ENCODE peak calls at places on chromosomes 13 and 19, in four cellular contexts. V is CD8-positive, alpha-beta T cell; H is neural crest cell; B is GM06990. X is an unnamed sample.

GRCh38 chr13:73193541-73193940 is 134.7 kb downstream of the KLF5 start:
- DNase-seq in V (no peak), H (no peak), B (no peak), X (no peak)

GRCh38 chr19:47032171-47032811 is 12.7 kb downstream of the NPAS1 start:
- DNase-seq in V (peak), H (no peak), B (peak), X (peak)

GRCh38 chr13:90622547-90622946 is 724.9 kb upstream of the MIR17HG start:
- DNase-seq in V (no peak), H (no peak), B (no peak), X (no peak)

GRCh38 chr19:17579523-17580244 is 24.2 kb downstream of the COLGALT1 start:
- DNase-seq in V (no peak), H (peak), B (peak), X (peak)

GRCh38 chr13:46947425-46948191 is 50.8 kb upstream of the HTR2A start:
- DNase-seq in V (no peak), H (no peak), B (no peak), X (no peak)

GRCh38 chr13:44930907-44931676 is 58.2 kb downstream of the NUFIP1 start:
- DNase-seq in V (no peak), H (no peak), B (no peak), X (no peak)

GRCh38 chr13:29465741-29466293 is 129.7 kb downstream of the SLC7A1 start:
- DNase-seq in V (no peak), H (no peak), B (no peak), X (no peak)

GRCh38 chr13:108086678-108087077 is 128.7 kb downstream of the LIG4 start:
- DNase-seq in V (no peak), H (no peak), B (no peak), X (peak)

GRCh38 chr13:95745289-95745688 is 68.3 kb downstream of the DNAJC3 start:
- DNase-seq in V (no peak), H (no peak), B (no peak), X (no peak)

GRCh38 chr13:71729441-71729840 is 137.6 kb downstream of the DACH1 start:
- DNase-seq in V (no peak), H (no peak), B (no peak), X (no peak)

GRCh38 chr19:7697721-7698287 is 4.1 kb downstream of the FCER2 start:
- DNase-seq in V (no peak), H (no peak), B (no peak), X (no peak)

GRCh38 chr19:55158848-55159793 is 1.6 kb upstream of the TNNI3 start:
- DNase-seq in V (no peak), H (no peak), B (no peak), X (no peak)

GRCh38 chr13:71021810-71022422 is 845.1 kb downstream of the DACH1 start:
- DNase-seq in V (no peak), H (no peak), B (no peak), X (no peak)

DNA sequence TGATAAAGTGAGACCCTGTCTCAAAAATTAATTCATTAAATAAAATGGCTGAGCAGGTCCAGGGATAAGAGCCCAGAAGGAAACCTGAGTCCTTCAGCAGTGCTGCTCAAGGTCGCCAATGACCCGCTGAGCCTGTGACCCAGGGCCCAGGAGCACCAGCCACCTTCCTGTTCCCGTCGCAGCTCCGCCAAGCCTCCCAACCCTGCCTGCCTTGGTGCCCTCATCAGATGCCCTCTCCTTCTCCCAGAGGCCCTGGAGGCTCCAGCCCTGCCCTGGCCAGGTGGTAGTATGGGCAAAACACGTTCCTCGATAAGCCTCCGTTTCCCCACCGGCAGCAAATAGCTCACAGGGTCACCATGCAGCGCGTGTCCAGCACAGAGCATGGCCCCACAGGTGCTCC is 2.6 kb downstream of the REXO1 start:
- DNase-seq in V (no peak), H (no peak), B (no peak), X (no peak)
- TF ChIP-seq CTCF in V (no peak), H (no peak), B (no peak), X (no peak)

DNA sequence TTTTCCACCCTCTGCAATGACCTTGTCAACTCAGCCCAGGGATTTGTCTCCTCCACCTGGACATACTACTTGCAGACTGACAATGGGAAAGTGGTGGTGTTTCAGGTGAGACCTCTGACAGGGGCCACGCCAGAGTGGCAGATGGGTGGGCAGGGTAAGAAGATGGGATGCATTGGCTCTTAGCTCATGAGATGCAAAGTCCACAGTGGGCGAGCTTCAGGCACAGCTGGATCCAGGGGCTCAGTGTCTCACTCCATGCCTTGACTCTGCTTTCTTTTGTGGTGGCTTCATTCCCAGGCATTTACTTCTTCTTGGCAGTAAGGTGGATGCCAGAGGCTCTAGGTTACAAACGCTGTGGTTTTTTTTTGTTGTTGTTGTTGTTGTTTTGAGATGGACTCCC is 3.4 kb downstream of the TMEM59L start:
- DNase-seq in V (no peak), H (no peak), B (no peak), X (no peak)
- TF ChIP-seq CTCF in V (no peak), H (no peak), B (no peak), X (no peak)

GRCh38 chr13:106122234-106122633 is 413.2 kb downstream of the EFNB2 start:
- DNase-seq in V (no peak), H (no peak), B (no peak), X (no peak)
- TF ChIP-seq CTCF in V (no peak), H (no peak), B (no peak), X (no peak)

GRCh38 chr19:50793558-50794065 is 3.4 kb downstream of the ACP4 start:
- DNase-seq in V (no peak), H (no peak), B (peak), X (no peak)
- TF ChIP-seq CTCF in V (no peak), H (no peak), B (no peak), X (no peak)

DNA sequence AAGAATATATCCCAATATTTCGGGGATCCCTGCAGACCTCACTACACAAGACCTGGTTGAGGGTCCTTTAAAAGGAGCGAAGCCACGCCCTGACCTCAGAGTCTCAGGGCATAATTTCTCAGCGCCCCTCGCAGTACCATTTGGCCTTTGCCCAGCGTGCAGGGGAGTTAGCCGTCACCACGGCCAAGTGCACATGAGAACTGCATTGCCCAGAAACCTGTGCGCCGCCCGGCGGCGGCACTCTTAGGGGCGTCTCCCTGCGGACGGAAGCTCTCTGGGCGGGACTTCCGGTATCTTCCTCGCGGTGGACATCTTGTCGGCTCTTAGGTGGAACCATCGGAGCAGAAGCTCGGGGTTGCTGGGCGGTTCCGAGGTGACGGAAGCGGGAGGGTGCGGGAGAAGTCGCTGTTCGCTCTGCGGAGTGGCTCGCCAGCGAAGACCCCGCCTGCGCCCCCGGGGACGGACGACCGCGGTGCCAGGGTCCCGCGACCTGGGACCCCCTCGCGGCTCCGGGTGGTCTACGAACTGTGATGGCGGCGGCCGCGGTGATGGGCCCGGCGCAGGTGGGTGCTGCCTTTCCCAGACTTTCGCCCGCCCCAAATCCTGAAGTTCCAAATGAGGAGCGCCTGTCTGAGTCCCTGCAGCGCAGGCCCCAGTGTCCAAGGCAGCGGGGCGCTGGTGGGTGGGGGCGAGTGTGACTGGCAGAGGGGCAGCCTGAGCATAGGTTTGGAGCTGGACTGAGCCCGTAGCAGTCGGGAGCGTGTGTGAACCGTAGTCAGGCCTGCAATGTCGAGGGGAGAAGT is at the start of gene ZNF134:
- DNase-seq in V (peak), H (peak), B (peak), X (peak)
- TF ChIP-seq CTCF in V (peak), H (no peak), B (peak), X (no peak)

GRCh38 chr13:52980695-52981094 is 47.9 kb upstream of the OLFM4 start:
- DNase-seq in V (no peak), H (no peak), B (no peak), X (no peak)

GRCh38 chr13:52978989-52979388 is 49.6 kb upstream of the OLFM4 start:
- DNase-seq in V (no peak), H (no peak), B (no peak), X (no peak)

GRCh38 chr13:52983836-52984235 is 44.8 kb upstream of the OLFM4 start:
- DNase-seq in V (no peak), H (no peak), B (no peak), X (no peak)

DNA sequence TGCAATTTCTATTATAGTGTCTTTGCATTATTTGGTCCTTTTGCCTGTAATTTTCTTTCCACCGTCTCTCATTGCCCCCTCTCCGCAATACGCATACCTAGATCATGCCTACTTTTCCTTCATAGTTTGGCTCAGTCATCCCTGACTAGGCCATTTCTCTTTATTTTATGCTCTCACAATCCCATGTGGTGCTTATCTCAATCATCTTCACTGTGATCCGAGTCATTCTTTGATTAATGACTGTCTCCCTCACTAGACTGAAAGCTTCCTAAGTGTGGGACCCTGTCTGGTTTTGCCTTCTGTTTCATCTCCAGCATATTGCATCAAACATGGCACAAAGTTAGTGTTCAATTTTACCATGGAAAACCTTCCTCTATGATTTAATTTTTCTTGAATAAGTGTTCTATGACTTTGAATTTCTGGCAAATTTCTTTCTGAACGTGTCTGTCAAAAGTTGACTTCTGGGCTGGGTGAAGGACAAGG is 43.7 kb upstream of the OLFM4 start:
- DNase-seq in V (no peak), H (no peak), B (no peak), X (no peak)
- TF ChIP-seq CTCF in V (no peak), H (no peak), B (no peak), X (no peak)

GRCh38 chr19:45057444-45057843 is 18.6 kb downstream of the CLASRP start:
- DNase-seq in V (no peak), H (no peak), B (no peak), X (no peak)

GRCh38 chr19:45063851-45064801 is 12.2 kb downstream of the ZNF296 start:
- DNase-seq in V (no peak), H (no peak), B (no peak), X (no peak)

GRCh38 chr19:45059258-45059965 is 16.9 kb downstream of the ZNF296 start:
- DNase-seq in V (peak), H (peak), B (no peak), X (peak)

GRCh38 chr19:45058622-45059159 is 17.6 kb downstream of the ZNF296 start:
- DNase-seq in V (no peak), H (no peak), B (no peak), X (no peak)

DNA sequence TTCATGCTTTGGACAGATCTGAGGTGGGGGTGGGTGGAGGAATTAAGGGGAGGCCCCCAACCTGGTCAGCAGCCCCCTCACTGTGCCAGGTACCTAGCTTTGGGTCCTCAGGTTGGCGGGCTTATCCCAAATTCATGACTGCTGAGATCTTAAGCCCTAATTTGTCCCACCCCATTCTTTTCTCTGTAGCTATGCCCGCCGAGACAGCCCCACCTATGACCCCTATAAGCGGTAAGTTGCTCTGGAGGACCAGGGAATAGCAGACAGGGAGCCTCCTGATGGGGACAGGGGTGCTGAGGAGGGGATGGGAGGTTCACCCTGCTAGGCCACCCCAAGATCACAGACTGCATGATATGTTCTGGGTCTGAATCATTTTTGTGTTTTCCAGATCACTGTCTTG is 14.3 kb downstream of the ZNF296 start:
- DNase-seq in V (no peak), H (no peak), B (no peak), X (no peak)
- TF ChIP-seq CTCF in V (no peak), H (no peak), B (no peak), X (no peak)

DNA sequence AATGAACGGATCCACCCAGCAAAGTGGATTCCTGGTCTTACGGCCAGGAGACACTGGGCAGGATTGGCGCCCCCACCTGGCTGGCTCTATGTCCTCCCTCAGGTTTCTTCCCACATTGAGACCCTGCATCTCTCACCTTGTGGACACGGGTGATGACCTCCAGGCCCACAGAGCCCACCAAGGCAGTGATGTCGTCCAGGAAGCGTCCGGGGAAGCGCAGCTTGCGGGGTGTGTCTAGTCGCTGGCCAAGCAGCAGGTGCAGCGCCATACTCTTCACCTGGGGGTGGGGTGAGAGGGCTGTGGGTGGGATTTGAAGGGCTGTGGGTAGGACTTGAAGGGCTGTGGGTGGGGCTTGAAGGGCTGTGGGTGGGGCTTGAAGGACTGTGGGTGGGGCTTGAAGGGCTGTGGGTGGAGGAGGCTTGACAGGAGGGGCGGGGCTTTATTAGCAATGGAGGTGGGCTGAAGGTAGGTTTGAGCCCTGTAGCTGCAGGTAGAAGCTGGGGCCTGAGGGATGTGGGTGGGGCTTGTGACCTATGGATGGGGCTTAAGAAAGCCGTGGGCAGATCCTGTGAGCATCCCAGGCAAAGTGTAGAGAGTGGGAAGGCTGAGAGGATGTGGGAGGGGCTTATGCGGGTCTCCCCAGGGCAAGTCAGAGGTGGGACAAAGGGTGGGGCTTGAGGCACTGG is 12.1 kb upstream of the ANGPTL8 start:
- DNase-seq in V (no peak), H (no peak), B (no peak), X (no peak)
- TF ChIP-seq CTCF in V (no peak), H (no peak), B (peak), X (no peak)

GRCh38 chr13:30806784-30807183 is 71.4 kb downstream of the ALOX5AP start:
- DNase-seq in V (no peak), H (no peak), B (no peak), X (no peak)

GRCh38 chr13:30807392-30807791 is 72.0 kb downstream of the ALOX5AP start:
- DNase-seq in V (no peak), H (no peak), B (no peak), X (no peak)

GRCh38 chr13:30809787-30810186 is 74.4 kb downstream of the ALOX5AP start:
- DNase-seq in V (no peak), H (no peak), B (no peak), X (no peak)

GRCh38 chr13:30810261-30810701 is 74.9 kb downstream of the ALOX5AP start:
- DNase-seq in V (no peak), H (no peak), B (no peak), X (no peak)

GRCh38 chr13:30808600-30808999 is 73.3 kb downstream of the ALOX5AP start:
- DNase-seq in V (no peak), H (no peak), B (no peak), X (no peak)
- TF ChIP-seq CTCF in V (no peak), H (no peak), B (no peak), X (no peak)

GRCh38 chr13:114108894-114109293 is 23.5 kb downstream of the RASA3 start:
- DNase-seq in V (no peak), H (no peak), B (no peak), X (no peak)

GRCh38 chr13:114108141-114108761 is 24.2 kb downstream of the RASA3 start:
- DNase-seq in V (peak), H (no peak), B (no peak), X (no peak)

GRCh38 chr13:114109646-114110045 is 22.8 kb downstream of the RASA3 start:
- DNase-seq in V (peak), H (no peak), B (no peak), X (no peak)

GRCh38 chr13:114111577-114111976 is 20.8 kb downstream of the RASA3 start:
- DNase-seq in V (no peak), H (no peak), B (no peak), X (no peak)

DNA sequence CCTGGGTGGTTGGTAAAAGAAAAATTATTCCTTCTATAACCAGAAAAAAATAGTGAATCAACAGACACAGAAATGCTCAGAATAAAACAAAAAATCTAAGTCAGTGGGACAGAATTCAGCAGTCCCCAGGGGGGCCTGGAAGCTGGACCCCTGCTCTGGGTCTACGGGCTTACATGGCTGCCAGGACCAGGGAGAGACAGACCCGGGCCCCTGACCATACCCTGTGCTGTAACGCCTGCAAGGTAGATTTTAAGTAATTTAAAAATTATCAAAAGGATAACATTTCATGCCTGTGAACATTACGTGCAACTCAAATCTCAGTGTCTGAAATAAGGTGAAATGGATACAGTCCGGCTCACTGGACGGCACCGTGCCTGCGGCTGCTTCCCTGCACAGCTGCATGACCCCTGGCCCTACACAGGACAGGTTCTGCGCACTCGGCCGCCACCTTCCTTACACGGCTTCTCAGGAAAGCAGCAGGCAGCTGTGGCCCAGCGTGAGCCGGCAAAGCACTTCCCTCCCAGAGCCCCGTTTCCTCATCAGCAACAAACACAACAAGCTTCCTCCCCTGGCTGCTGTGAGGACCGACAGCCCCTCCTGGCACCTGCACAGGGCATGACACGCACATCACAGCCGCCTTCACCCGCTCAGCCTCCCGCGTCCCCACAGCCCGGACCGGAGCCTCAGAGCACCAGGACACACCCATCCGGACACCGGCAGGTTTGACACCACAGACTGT is 22.2 kb downstream of the RASA3 start:
- DNase-seq in V (peak), H (no peak), B (peak), X (peak)
- TF ChIP-seq CTCF in V (peak), H (no peak), B (peak), X (peak)